ENCODE peak calls at places on chromosome 5, in eight cellular contexts. One of them, this sample, is unnamed.

GRCh38 chr5:40570408-40571129 is 109.1 kb upstream of the PTGER4 start:
- DNase-seq in naive thymus-derived CD8-positive, alpha-beta T cell: no peak
- DNase-seq in AG09319: no peak
- DNase-seq in coronary artery: no peak
- DNase-seq in NB4: no peak
- DNase-seq in T-helper 1 cell: peak; percentile 23
- DNase-seq in foreskin fibroblast: peak; percentile 77
- DNase-seq in neuronal stem cell: no peak
- DNase-seq in this sample: no peak

GRCh38 chr5:72498284-72498683 is 8.9 kb downstream of the ZNF366 start:
- DNase-seq in foreskin fibroblast: no peak
- DNase-seq in NB4: no peak
- DNase-seq in naive thymus-derived CD8-positive, alpha-beta T cell: no peak
- DNase-seq in coronary artery: no peak
- DNase-seq in AG09319: no peak
- DNase-seq in neuronal stem cell: no peak
- DNase-seq in T-helper 1 cell: no peak
- DNase-seq in this sample: peak; percentile 34

GRCh38 chr5:158695595-158696330 is 404.0 kb downstream of the EBF1 start:
- DNase-seq in naive thymus-derived CD8-positive, alpha-beta T cell: peak; percentile 65
- DNase-seq in AG09319: peak; percentile 62
- DNase-seq in T-helper 1 cell: peak; percentile 51
- DNase-seq in NB4: peak; percentile 76
- DNase-seq in foreskin fibroblast: peak; percentile 74
- DNase-seq in coronary artery: no peak
- DNase-seq in neuronal stem cell: peak; percentile 81
- DNase-seq in this sample: peak; percentile 70

GRCh38 chr5:34034497-34035327 is 8.3 kb downstream of the C1QTNF3 start:
- DNase-seq in coronary artery: no peak
- DNase-seq in naive thymus-derived CD8-positive, alpha-beta T cell: no peak
- DNase-seq in AG09319: no peak
- DNase-seq in neuronal stem cell: no peak
- DNase-seq in NB4: no peak
- DNase-seq in T-helper 1 cell: no peak
- DNase-seq in foreskin fibroblast: no peak
- DNase-seq in this sample: no peak

GRCh38 chr5:180142008-180142803 is 66.8 kb downstream of the RASGEF1C start:
- DNase-seq in foreskin fibroblast: no peak
- DNase-seq in NB4: no peak
- DNase-seq in coronary artery: peak; percentile 12
- DNase-seq in naive thymus-derived CD8-positive, alpha-beta T cell: no peak
- DNase-seq in neuronal stem cell: no peak
- DNase-seq in T-helper 1 cell: no peak
- DNase-seq in AG09319: no peak
- DNase-seq in this sample: no peak

GRCh38 chr5:2441496-2442180 is 309.8 kb downstream of the IRX2 start:
- DNase-seq in T-helper 1 cell: no peak
- DNase-seq in NB4: no peak
- DNase-seq in naive thymus-derived CD8-positive, alpha-beta T cell: no peak
- DNase-seq in coronary artery: no peak
- DNase-seq in foreskin fibroblast: no peak
- DNase-seq in AG09319: no peak
- DNase-seq in neuronal stem cell: no peak
- DNase-seq in this sample: no peak

GRCh38 chr5:56900858-56901578 is 8.4 kb upstream of the SETD9 start:
- DNase-seq in foreskin fibroblast: peak; percentile 15
- DNase-seq in naive thymus-derived CD8-positive, alpha-beta T cell: peak; percentile 35
- DNase-seq in NB4: peak; percentile 64
- DNase-seq in T-helper 1 cell: peak; percentile 37
- DNase-seq in AG09319: no peak
- DNase-seq in coronary artery: no peak
- DNase-seq in neuronal stem cell: peak; percentile 47
- DNase-seq in this sample: no peak

GRCh38 chr5:6907320-6907918 is 194.2 kb downstream of the TENT4A start:
- DNase-seq in naive thymus-derived CD8-positive, alpha-beta T cell: no peak
- DNase-seq in NB4: no peak
- DNase-seq in foreskin fibroblast: no peak
- DNase-seq in AG09319: no peak
- DNase-seq in coronary artery: no peak
- DNase-seq in neuronal stem cell: no peak
- DNase-seq in T-helper 1 cell: no peak
- DNase-seq in this sample: no peak

GRCh38 chr5:68849906-68850305 is 243.9 kb upstream of the SLC30A5 start:
- DNase-seq in neuronal stem cell: no peak
- DNase-seq in foreskin fibroblast: no peak
- DNase-seq in naive thymus-derived CD8-positive, alpha-beta T cell: no peak
- DNase-seq in AG09319: no peak
- DNase-seq in T-helper 1 cell: no peak
- DNase-seq in coronary artery: no peak
- DNase-seq in NB4: no peak
- DNase-seq in this sample: no peak

GRCh38 chr5:139696167-139696893 is 48.2 kb downstream of the CXXC5 start:
- DNase-seq in naive thymus-derived CD8-positive, alpha-beta T cell: no peak
- DNase-seq in foreskin fibroblast: no peak
- DNase-seq in AG09319: no peak
- DNase-seq in NB4: no peak
- DNase-seq in neuronal stem cell: no peak
- DNase-seq in coronary artery: no peak
- DNase-seq in T-helper 1 cell: no peak
- DNase-seq in this sample: no peak

GRCh38 chr5:112279082-112279481 is 140.0 kb downstream of the EPB41L4A start:
- DNase-seq in naive thymus-derived CD8-positive, alpha-beta T cell: no peak
- DNase-seq in NB4: no peak
- DNase-seq in foreskin fibroblast: no peak
- DNase-seq in AG09319: no peak
- DNase-seq in neuronal stem cell: no peak
- DNase-seq in coronary artery: no peak
- DNase-seq in T-helper 1 cell: no peak
- DNase-seq in this sample: peak; percentile 3

GRCh38 chr5:129664336-129664937 is 83.5 kb upstream of the MINAR2 start:
- DNase-seq in T-helper 1 cell: peak; percentile 14
- DNase-seq in neuronal stem cell: no peak
- DNase-seq in coronary artery: no peak
- DNase-seq in NB4: peak; percentile 49
- DNase-seq in foreskin fibroblast: peak; percentile 29
- DNase-seq in naive thymus-derived CD8-positive, alpha-beta T cell: no peak
- DNase-seq in AG09319: no peak
- DNase-seq in this sample: no peak

GRCh38 chr5:27619982-27620381 is 581.6 kb upstream of the CDH9 start:
- DNase-seq in foreskin fibroblast: no peak
- DNase-seq in naive thymus-derived CD8-positive, alpha-beta T cell: no peak
- DNase-seq in neuronal stem cell: no peak
- DNase-seq in AG09319: no peak
- DNase-seq in coronary artery: no peak
- DNase-seq in NB4: no peak
- DNase-seq in T-helper 1 cell: no peak
- DNase-seq in this sample: no peak

GRCh38 chr5:98769006-98769255 is 4.5 kb upstream of the RGMB start:
- DNase-seq in neuronal stem cell: no peak
- DNase-seq in NB4: no peak
- DNase-seq in coronary artery: no peak
- DNase-seq in AG09319: no peak
- DNase-seq in foreskin fibroblast: no peak
- DNase-seq in naive thymus-derived CD8-positive, alpha-beta T cell: peak; percentile 45
- DNase-seq in T-helper 1 cell: peak; percentile 18
- DNase-seq in this sample: no peak

GRCh38 chr5:82105457-82105856 is 133.6 kb downstream of the ATG10 start:
- DNase-seq in neuronal stem cell: no peak
- DNase-seq in T-helper 1 cell: no peak
- DNase-seq in coronary artery: no peak
- DNase-seq in NB4: no peak
- DNase-seq in naive thymus-derived CD8-positive, alpha-beta T cell: no peak
- DNase-seq in AG09319: no peak
- DNase-seq in foreskin fibroblast: no peak
- DNase-seq in this sample: no peak

GRCh38 chr5:113152053-113152452 is 175.5 kb downstream of the DCP2 start:
- DNase-seq in naive thymus-derived CD8-positive, alpha-beta T cell: no peak
- DNase-seq in AG09319: no peak
- DNase-seq in T-helper 1 cell: no peak
- DNase-seq in foreskin fibroblast: no peak
- DNase-seq in neuronal stem cell: no peak
- DNase-seq in coronary artery: no peak
- DNase-seq in NB4: no peak
- DNase-seq in this sample: no peak

GRCh38 chr5:180367991-180368390 is 14.9 kb upstream of the GFPT2 start:
- DNase-seq in AG09319: no peak
- DNase-seq in naive thymus-derived CD8-positive, alpha-beta T cell: no peak
- DNase-seq in T-helper 1 cell: no peak
- DNase-seq in neuronal stem cell: no peak
- DNase-seq in foreskin fibroblast: no peak
- DNase-seq in NB4: no peak
- DNase-seq in coronary artery: no peak
- DNase-seq in this sample: no peak

GRCh38 chr5:60856059-60856458 is 12.0 kb upstream of the ELOVL7 start:
- DNase-seq in T-helper 1 cell: no peak
- DNase-seq in coronary artery: no peak
- DNase-seq in NB4: no peak
- DNase-seq in AG09319: no peak
- DNase-seq in foreskin fibroblast: peak; percentile 41
- DNase-seq in naive thymus-derived CD8-positive, alpha-beta T cell: no peak
- DNase-seq in neuronal stem cell: no peak
- DNase-seq in this sample: peak; percentile 6

GRCh38 chr5:152246401-152246800 is 158.7 kb downstream of the NMUR2 start:
- DNase-seq in T-helper 1 cell: no peak
- DNase-seq in neuronal stem cell: peak; percentile 71
- DNase-seq in naive thymus-derived CD8-positive, alpha-beta T cell: no peak
- DNase-seq in NB4: peak; percentile 31
- DNase-seq in AG09319: no peak
- DNase-seq in foreskin fibroblast: no peak
- DNase-seq in coronary artery: no peak
- DNase-seq in this sample: no peak

GRCh38 chr5:52784741-52785140 is 3.0 kb upstream of the ITGA1 start:
- DNase-seq in AG09319: no peak
- DNase-seq in naive thymus-derived CD8-positive, alpha-beta T cell: no peak
- DNase-seq in foreskin fibroblast: no peak
- DNase-seq in NB4: peak; percentile 62
- DNase-seq in neuronal stem cell: no peak
- DNase-seq in coronary artery: no peak
- DNase-seq in T-helper 1 cell: no peak
- DNase-seq in this sample: no peak

GRCh38 chr5:68288756-68289134 is 73.2 kb downstream of the PIK3R1 start:
- DNase-seq in foreskin fibroblast: no peak
- DNase-seq in T-helper 1 cell: no peak
- DNase-seq in neuronal stem cell: no peak
- DNase-seq in NB4: no peak
- DNase-seq in coronary artery: no peak
- DNase-seq in naive thymus-derived CD8-positive, alpha-beta T cell: no peak
- DNase-seq in AG09319: no peak
- DNase-seq in this sample: no peak

GRCh38 chr5:113047234-113047633 is 70.6 kb downstream of the DCP2 start:
- DNase-seq in coronary artery: no peak
- DNase-seq in AG09319: no peak
- DNase-seq in T-helper 1 cell: no peak
- DNase-seq in NB4: no peak
- DNase-seq in foreskin fibroblast: no peak
- DNase-seq in neuronal stem cell: no peak
- DNase-seq in naive thymus-derived CD8-positive, alpha-beta T cell: no peak
- DNase-seq in this sample: no peak

GRCh38 chr5:80117446-80117845 is 82.3 kb downstream of the THBS4 start:
- DNase-seq in T-helper 1 cell: peak; percentile 45
- DNase-seq in coronary artery: no peak
- DNase-seq in naive thymus-derived CD8-positive, alpha-beta T cell: no peak
- DNase-seq in neuronal stem cell: no peak
- DNase-seq in foreskin fibroblast: no peak
- DNase-seq in AG09319: no peak
- DNase-seq in NB4: no peak
- DNase-seq in this sample: no peak

GRCh38 chr5:169222934-169223594 is 77.9 kb downstream of the SLIT3 start:
- DNase-seq in T-helper 1 cell: no peak
- DNase-seq in coronary artery: peak; percentile 29
- DNase-seq in NB4: no peak
- DNase-seq in AG09319: no peak
- DNase-seq in naive thymus-derived CD8-positive, alpha-beta T cell: no peak
- DNase-seq in foreskin fibroblast: no peak
- DNase-seq in neuronal stem cell: no peak
- DNase-seq in this sample: no peak

GRCh38 chr5:80239680-80240367 is 16.0 kb downstream of the SERINC5 start:
- DNase-seq in AG09319: no peak
- DNase-seq in T-helper 1 cell: no peak
- DNase-seq in foreskin fibroblast: no peak
- DNase-seq in naive thymus-derived CD8-positive, alpha-beta T cell: no peak
- DNase-seq in neuronal stem cell: no peak
- DNase-seq in coronary artery: no peak
- DNase-seq in NB4: peak; percentile 37
- DNase-seq in this sample: no peak